ENCODE peak calls at places on chromosomes 11 and 22, in six cellular contexts. A is body of pancreas; O is stimulated activated CD8-positive, alpha-beta memory T cell treated with anti-CD3 and anti-CD28 coated beads, Interleukin-15, amount 100 ng/mL, for 24 hours; R is memory B cell; M is Kasumi-1; V is HEK293T. X is an unnamed sample.

GRCh38 chr11:61113209-61113608 is 10.9 kb downstream of the CD5 start:
- DNase-seq in A (no peak), O (no peak), R (no peak), M (no peak), V (no peak), X (no peak)

GRCh38 chr11:134976540-134976939 is 564.5 kb upstream of the B3GAT1 start:
- DNase-seq in A (no peak), O (no peak), R (no peak), M (no peak), V (no peak), X (no peak)

GRCh38 chr11:84165139-84165538 is 879.0 kb upstream of the CCDC90B start:
- DNase-seq in A (no peak), O (no peak), R (no peak), M (no peak), V (no peak), X (no peak)

GRCh38 chr11:77283101-77283500 is 18.4 kb downstream of the GDPD4 start:
- DNase-seq in A (no peak), O (no peak), R (no peak), M (no peak), V (no peak), X (no peak)

GRCh38 chr22:39808087-39808486 is 85.5 kb downstream of the ENTHD1 start:
- DNase-seq in A (no peak), O (no peak), R (no peak), M (peak; percentile 16), V (peak; percentile 57), X (no peak)

GRCh38 chr11:65184146-65184545 is 2.4 kb downstream of the CAPN1 start:
- DNase-seq in A (no peak), O (no peak), R (no peak), M (no peak), V (no peak), X (no peak)

GRCh38 chr11:1879342-1879940 is 12.3 kb downstream of the PRR33 start:
- DNase-seq in A (peak; percentile 10), O (no peak), R (no peak), M (no peak), V (no peak), X (no peak)

GRCh38 chr22:27438271-27438980 is 363.1 kb downstream of the MN1 start:
- DNase-seq in A (peak; percentile 81), O (no peak), R (no peak), M (no peak), V (no peak), X (no peak)

GRCh38 chr22:43827926-43828710 is 16.0 kb upstream of the EFCAB6 start:
- DNase-seq in A (no peak), O (no peak), R (no peak), M (no peak), V (no peak), X (no peak)

GRCh38 chr11:116993599-116993998 is 104.6 kb downstream of the SIK3 start:
- DNase-seq in A (no peak), O (no peak), R (peak; percentile 34), M (no peak), V (peak; percentile 27), X (no peak)

GRCh38 chr22:36577019-36577418 is 48.1 kb upstream of the EIF3D start:
- DNase-seq in A (no peak), O (no peak), R (no peak), M (no peak), V (no peak), X (no peak)

GRCh38 chr22:32804036-32804435 is 2.5 kb downstream of the TIMP3 start:
- DNase-seq in A (no peak), O (no peak), R (no peak), M (no peak), V (no peak), X (no peak)

GRCh38 chr11:69972351-69972802 is 105.7 kb upstream of the ANO1 start:
- DNase-seq in A (no peak), O (no peak), R (no peak), M (no peak), V (no peak), X (no peak)

GRCh38 chr11:119323532-119324033 is 6.7 kb upstream of the MCAM start:
- DNase-seq in A (peak; percentile 71), O (peak; percentile 64), R (peak; percentile 79), M (peak; percentile 63), V (peak; percentile 71), X (peak; percentile 31)

GRCh38 chr11:58965246-58965985 is 26.1 kb downstream of the GLYATL1 start:
- DNase-seq in A (no peak), O (no peak), R (no peak), M (no peak), V (no peak), X (no peak)

GRCh38 chr11:134398079-134398444 is 14.0 kb downstream of the B3GAT1 start:
- DNase-seq in A (peak; percentile 23), O (no peak), R (no peak), M (no peak), V (no peak), X (no peak)

GRCh38 chr11:18312012-18312411 is 9.9 kb downstream of the HPS5 start:
- DNase-seq in A (no peak), O (no peak), R (no peak), M (no peak), V (no peak), X (no peak)

GRCh38 chr22:25853078-25853477 is 111.1 kb downstream of the MYO18B start:
- DNase-seq in A (no peak), O (no peak), R (no peak), M (no peak), V (no peak), X (no peak)

GRCh38 chr11:44901782-44902181 is 48.9 kb downstream of the TP53I11 start:
- DNase-seq in A (no peak), O (no peak), R (no peak), M (no peak), V (no peak), X (no peak)

GRCh38 chr11:65274734-65275682 is 13.2 kb downstream of the POLA2 start:
- DNase-seq in A (peak; percentile 89), O (no peak), R (peak; percentile 18), M (peak; percentile 82), V (peak; percentile 68), X (no peak)

GRCh38 chr11:119433369-119433749 is 10.4 kb upstream of the THY1 start:
- DNase-seq in A (no peak), O (no peak), R (no peak), M (no peak), V (no peak), X (no peak)

GRCh38 chr11:48098024-48098423 is 117.7 kb downstream of the PTPRJ start:
- DNase-seq in A (no peak), O (no peak), R (no peak), M (no peak), V (no peak), X (no peak)

GRCh38 chr11:12074529-12075195 is 35.7 kb upstream of the MICAL2 start:
- DNase-seq in A (no peak), O (no peak), R (no peak), M (no peak), V (no peak), X (no peak)

GRCh38 chr22:47592791-47593190 is 830.3 kb downstream of the TBC1D22A start:
- DNase-seq in A (no peak), O (no peak), R (no peak), M (no peak), V (no peak), X (no peak)

GRCh38 chr11:132205006-132205405 is 834.6 kb downstream of the NTM start:
- DNase-seq in A (no peak), O (no peak), R (no peak), M (no peak), V (no peak), X (no peak)

X was measured in GM12892.